ENCODE peak calls at places on chromosomes 1 and 21, in five cellular contexts. C is fibroblast of pulmonary artery, B is lung, T is pancreas, D is PC-3. V is an unnamed sample.

GRCh38 chr1:234544094-234544579 is 65.2 kb upstream of the TARBP1 start:
- DNase-seq in C (peak), B (no peak), D (peak), T (no peak), V (peak)

GRCh38 chr1:204338359-204338758 is 21.4 kb downstream of the PLEKHA6 start:
- DNase-seq in B (no peak), T (no peak), D (no peak), C (no peak), V (no peak)

GRCh38 chr1:210362526-210362925 is 33.8 kb downstream of the HHAT start:
- DNase-seq in D (no peak), B (no peak), C (peak), T (no peak), V (peak)

GRCh38 chr1:162235261-162235780 is 141.3 kb downstream of the SPATA46 start:
- DNase-seq in C (no peak), T (no peak), D (no peak), B (no peak), V (peak)

GRCh38 chr1:165943198-165943597 is 115.8 kb downstream of the UCK2 start:
- DNase-seq in T (no peak), B (no peak), D (peak), C (no peak), V (no peak)

GRCh38 chr1:234610061-234610581 is at the start of gene IRF2BP2:
- DNase-seq in T (peak), B (peak), C (peak), D (peak), V (peak)

GRCh38 chr1:160018900-160019299 is 12.9 kb downstream of the PIGM start:
- DNase-seq in T (no peak), D (peak), B (no peak), C (peak), V (peak)

GRCh38 chr1:24297187-24297851 is 21.8 kb upstream of the GRHL3 start:
- DNase-seq in B (no peak), D (no peak), C (no peak), T (no peak), V (no peak)

GRCh38 chr1:18637553-18637960 is 6.9 kb downstream of the PAX7 start:
- DNase-seq in D (no peak), B (no peak), T (no peak), C (no peak), V (no peak)

GRCh38 chr1:247824023-247824422 is at the start of gene OR14A16:
- DNase-seq in D (no peak), C (no peak), B (no peak), T (no peak), V (no peak)

GRCh38 chr1:114025609-114026401 is 46.5 kb downstream of the OLFML3 start:
- DNase-seq in D (no peak), C (no peak), B (no peak), T (no peak), V (no peak)

GRCh38 chr1:230231739-230232075 is 164.7 kb downstream of the GALNT2 start:
- DNase-seq in B (peak), D (no peak), C (peak), T (peak), V (no peak)

GRCh38 chr21:15826147-15826780 is 96.5 kb downstream of the USP25 start:
- DNase-seq in T (no peak), B (no peak), D (peak), C (peak), V (peak)

GRCh38 chr1:182080955-182081582 is 19.6 kb upstream of the ZNF648 start:
- DNase-seq in B (no peak), D (peak), C (peak), T (no peak), V (peak)

GRCh38 chr21:26140185-26140584 is 30.4 kb downstream of the APP start:
- DNase-seq in B (no peak), D (peak), T (no peak), C (peak), V (peak)

GRCh38 chr1:198605426-198605825 is 33.4 kb upstream of the PTPRC start:
- DNase-seq in C (no peak), B (no peak), D (no peak), T (no peak), V (no peak)

GRCh38 chr1:169348356-169349036 is 19.1 kb downstream of the NME7 start:
- DNase-seq in D (peak), B (no peak), C (peak), T (peak), V (peak)

GRCh38 chr1:157105988-157106812 is 6.6 kb upstream of the ETV3L start:
- DNase-seq in D (peak), T (no peak), C (peak), B (no peak), V (peak)

GRCh38 chr1:64826991-64827390 is 82.1 kb downstream of the RAVER2 start:
- DNase-seq in B (no peak), D (no peak), C (no peak), T (no peak), V (no peak)

GRCh38 chr1:41314781-41315481 is 46.3 kb upstream of the FOXO6 start:
- DNase-seq in C (peak), D (no peak), T (no peak), B (no peak), V (no peak)

GRCh38 chr1:237341391-237341790 is 299.4 kb downstream of the RYR2 start:
- DNase-seq in B (no peak), C (no peak), D (no peak), T (no peak), V (no peak)

GRCh38 chr21:41453761-41454160 is 27.7 kb downstream of the MX1 start:
- DNase-seq in T (no peak), D (no peak), B (no peak), C (no peak), V (no peak)

GRCh38 chr1:32525661-32526444 is 13.4 kb upstream of the ZBTB8A start:
- DNase-seq in T (no peak), C (no peak), B (no peak), D (no peak), V (no peak)

GRCh38 chr1:86239490-86239889 is 82.9 kb upstream of the COL24A1 start:
- DNase-seq in C (no peak), D (no peak), T (no peak), B (no peak), V (no peak)

GRCh38 chr1:17551755-17552234 is 12.3 kb downstream of the ARHGEF10L start:
- DNase-seq in C (peak), D (peak), T (peak), B (no peak), V (peak)

GRCh38 chr1:218496561-218496960 is 151.4 kb downstream of the TGFB2 start:
- DNase-seq in C (peak), D (peak), T (no peak), B (no peak), V (peak)

GRCh38 chr1:85612704-85613361 is 32.3 kb downstream of the CCN1 start:
- DNase-seq in D (peak), T (no peak), B (peak), C (peak), V (peak)

GRCh38 chr1:2417083-2417832 is 4.9 kb upstream of the PEX10 start:
- DNase-seq in B (no peak), T (no peak), D (no peak), C (no peak), V (no peak)
- H3K4me3 ChIP-seq in B (no peak), T (no peak), D (peak), C (no peak), V (no peak)

GRCh38 chr21:31505975-31506374 is 153.5 kb upstream of the SOD1 start:
- DNase-seq in D (no peak), C (no peak), B (no peak), T (no peak), V (no peak)

GRCh38 chr21:31514598-31514997 is 144.9 kb upstream of the SOD1 start:
- DNase-seq in C (no peak), D (no peak), B (no peak), T (peak), V (no peak)

GRCh38 chr21:31511258-31511657 is 148.2 kb upstream of the SOD1 start:
- DNase-seq in T (no peak), C (no peak), D (no peak), B (no peak), V (no peak)

GRCh38 chr21:31503939-31504338 is 155.6 kb upstream of the SOD1 start:
- DNase-seq in D (no peak), B (no peak), T (no peak), C (no peak), V (no peak)

DNA sequence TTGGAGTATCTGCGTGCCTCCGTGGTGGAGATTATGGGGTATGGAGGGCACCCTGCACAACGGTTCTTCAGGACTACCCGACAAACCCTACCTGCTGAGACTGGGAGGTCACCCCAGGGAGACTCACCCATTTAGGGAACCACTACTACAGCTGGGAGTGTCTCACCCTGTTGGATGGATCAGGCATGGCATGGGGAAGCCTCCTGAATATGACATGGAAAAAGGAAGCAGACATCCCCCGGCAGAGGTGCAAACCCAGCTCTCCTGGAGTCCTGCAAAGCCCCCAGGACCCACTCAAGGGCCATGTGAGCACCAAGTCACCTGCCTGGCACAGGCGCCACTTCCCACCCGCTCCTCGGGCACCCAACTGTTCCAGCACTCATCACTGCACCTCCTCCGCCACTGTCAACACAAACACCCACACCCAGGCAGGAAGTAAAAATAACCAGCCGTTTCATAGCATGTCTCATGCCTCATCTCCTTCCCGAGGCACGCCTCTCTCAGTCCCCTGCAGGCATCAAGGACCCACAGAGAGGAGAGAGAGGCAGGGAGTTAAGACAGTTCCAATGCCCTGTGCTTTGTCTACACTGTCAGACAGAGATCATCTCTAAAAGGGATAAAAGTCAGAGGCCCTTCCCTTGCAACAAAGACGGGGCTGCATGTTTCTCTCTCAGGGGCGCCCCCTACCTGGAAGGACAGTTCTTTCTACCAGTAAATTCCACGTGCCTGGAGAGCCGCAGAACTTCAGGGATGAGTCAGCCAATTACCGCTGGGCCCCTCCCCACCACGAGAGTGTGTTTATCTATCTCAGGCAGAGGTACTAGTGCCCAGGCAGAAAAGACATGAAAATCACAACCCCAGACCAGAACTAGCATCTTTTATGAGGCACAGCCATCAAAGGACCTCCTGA is 150.1 kb upstream of the SOD1 start:
- DNase-seq in T (no peak), C (peak), B (no peak), D (peak), V (no peak)
- H3K4me3 ChIP-seq in T (no peak), C (no peak), B (no peak), D (peak), V (no peak)

GRCh38 chr21:37562920-37563640 is 196.5 kb downstream of the DYRK1A start:
- DNase-seq in T (peak), B (no peak), D (no peak), C (no peak), V (no peak)
- H3K4me3 ChIP-seq in T (peak), B (peak), D (peak), C (peak), V (peak)

GRCh38 chr1:36163426-36163825 is 7.5 kb downstream of the MAP7D1 start:
- DNase-seq in D (no peak), B (no peak), C (no peak), T (no peak), V (no peak)

GRCh38 chr1:36160949-36161485 is 5.1 kb downstream of the MAP7D1 start:
- DNase-seq in T (no peak), C (peak), D (peak), B (peak), V (peak)

GRCh38 chr1:36164399-36164798 is 8.4 kb downstream of the MAP7D1 start:
- DNase-seq in B (no peak), D (no peak), C (no peak), T (no peak), V (no peak)

GRCh38 chr1:36161656-36162531 is 5.9 kb downstream of the MAP7D1 start:
- DNase-seq in B (peak), D (peak), T (peak), C (peak), V (no peak)

GRCh38 chr1:36162680-36163079 is 6.7 kb downstream of the MAP7D1 start:
- DNase-seq in B (no peak), T (no peak), C (no peak), D (no peak), V (no peak)
- H3K4me3 ChIP-seq in B (no peak), T (no peak), C (no peak), D (no peak), V (no peak)

V was measured in AG10803.